ENCODE peak calls at places on chromosomes 7 and 10, in four cellular contexts. P, A, B and L are unnamed samples.
A peak's percentile ranks its signal among the peaks of the same experiment; 100 is the strongest.

GRCh38 chr7:133484135-133484534 is 231.3 kb downstream of the EXOC4 start:
- DNase-seq in P (no peak), A (peak; percentile 19), B (no peak), L (peak; percentile 9)

GRCh38 chr10:35336921-35337741 is 822 bp downstream of the CCNY start:
- DNase-seq in P (no peak), A (peak; percentile 38), B (no peak), L (peak; percentile 18)

GRCh38 chr10:101934911-101935310 is 91.3 kb upstream of the KCNIP2 start:
- DNase-seq in P (no peak), A (no peak), B (no peak), L (no peak)

GRCh38 chr10:77692782-77693181 is 55.2 kb upstream of the KCNMA1 start:
- DNase-seq in P (no peak), A (peak; percentile 55), B (no peak), L (no peak)

GRCh38 chr10:70974351-70974901 is 86.1 kb upstream of the PCBD1 start:
- DNase-seq in P (no peak), A (peak; percentile 16), B (no peak), L (no peak)

GRCh38 chr10:123142701-123143161 is 5.2 kb upstream of the HMX2 start:
- DNase-seq in P (no peak), A (no peak), B (no peak), L (no peak)

GRCh38 chr10:107616463-107617131 is 452.1 kb upstream of the SORCS1 start:
- DNase-seq in P (no peak), A (peak; percentile 1), B (no peak), L (no peak)

GRCh38 chr7:110856704-110857103 is 234.2 kb upstream of the LRRN3 start:
- DNase-seq in P (no peak), A (no peak), B (no peak), L (no peak)

GRCh38 chr10:50992972-50993766 is 81.1 kb upstream of the PRKG1 start:
- DNase-seq in P (no peak), A (peak; percentile 90), B (no peak), L (no peak)

GRCh38 chr10:97498841-97499560 is at the start of gene UBTD1:
- DNase-seq in P (no peak), A (peak; percentile 61), B (no peak), L (peak; percentile 11)

GRCh38 chr10:14844948-14845347 is 6.8 kb downstream of the HSPA14 start:
- DNase-seq in P (no peak), A (no peak), B (no peak), L (no peak)

GRCh38 chr7:41033526-41033925 is 669.4 kb downstream of the INHBA start:
- DNase-seq in P (no peak), A (peak; percentile 11), B (no peak), L (no peak)

GRCh38 chr7:31192996-31193395 is 140.9 kb downstream of the ADCYAP1R1 start:
- DNase-seq in P (no peak), A (peak; percentile 62), B (peak; percentile 22), L (no peak)

GRCh38 chr7:135692055-135692454 is 29.7 kb downstream of the STMP1 start:
- DNase-seq in P (no peak), A (no peak), B (no peak), L (no peak)

GRCh38 chr10:95864906-95865813 is 42.6 kb upstream of the CC2D2B start:
- DNase-seq in P (no peak), A (peak; percentile 90), B (peak; percentile 46), L (peak; percentile 20)

GRCh38 chr7:12111461-12112405 is 99.4 kb upstream of the TMEM106B start:
- DNase-seq in P (no peak), A (peak; percentile 52), B (peak; percentile 67), L (no peak)

GRCh38 chr7:149735779-149736477 is 37.5 kb downstream of the ZNF467 start:
- DNase-seq in P (no peak), A (no peak), B (no peak), L (no peak)